ENCODE peak calls at places on chromosomes 1 and 21, in five cellular contexts. M, V, Z, G and X are unnamed samples.

GRCh38 chr1:192442736-192443135 is 125.9 kb downstream of the RGS21 start:
- DNase-seq in M (no peak), V (no peak), Z (no peak), G (no peak), X (no peak)

GRCh38 chr1:232897949-232898465 is 52.4 kb upstream of the NTPCR start:
- DNase-seq in M (no peak), V (no peak), Z (no peak), G (no peak), X (no peak)

GRCh38 chr1:231073311-231073710 is 33.3 kb upstream of the FAM89A start:
- DNase-seq in M (no peak), V (no peak), Z (no peak), G (no peak), X (no peak)

GRCh38 chr1:7278827-7279752 is 492.0 kb upstream of the VAMP3 start:
- DNase-seq in M (no peak), V (no peak), Z (no peak), G (no peak), X (no peak)

GRCh38 chr1:21368514-21369289 is 71.2 kb upstream of the NBPF3 start:
- DNase-seq in M (peak), V (peak), Z (peak), G (peak), X (peak)

GRCh38 chr1:32963746-32964460 is 706 bp downstream of the RNF19B start:
- DNase-seq in M (peak), V (peak), Z (peak), G (peak), X (peak)

GRCh38 chr21:38924954-38925353 is 119.2 kb downstream of the ETS2 start:
- DNase-seq in M (no peak), V (no peak), Z (no peak), G (no peak), X (no peak)

GRCh38 chr1:232317336-232317735 is 312.6 kb downstream of the SIPA1L2 start:
- DNase-seq in M (no peak), V (no peak), Z (no peak), G (no peak), X (no peak)

GRCh38 chr1:222048030-222048632 is 306.2 kb upstream of the DUSP10 start:
- DNase-seq in M (no peak), V (no peak), Z (peak), G (peak), X (peak)

GRCh38 chr1:54570161-54570560 is 22.1 kb downstream of the ACOT11 start:
- DNase-seq in M (no peak), V (no peak), Z (no peak), G (no peak), X (no peak)

GRCh38 chr21:35147439-35147838 is 98.3 kb upstream of the RUNX1 start:
- DNase-seq in M (no peak), V (no peak), Z (peak), G (no peak), X (peak)

GRCh38 chr21:37445228-37445627 is 78.7 kb downstream of the DYRK1A start:
- DNase-seq in M (no peak), V (no peak), Z (peak), G (no peak), X (no peak)

GRCh38 chr1:102550729-102551384 is 554.1 kb upstream of the OLFM3 start:
- DNase-seq in M (no peak), V (no peak), Z (peak), G (peak), X (peak)

GRCh38 chr1:89640440-89640839 is 7.5 kb downstream of the LRRC8C start:
- DNase-seq in M (no peak), V (no peak), Z (peak), G (no peak), X (no peak)

GRCh38 chr1:199301472-199301871 is 662.6 kb downstream of the PTPRC start:
- DNase-seq in M (no peak), V (no peak), Z (no peak), G (no peak), X (no peak)

GRCh38 chr1:76278711-76279386 is 204.3 kb downstream of the ST6GALNAC3 start:
- DNase-seq in M (no peak), V (no peak), Z (peak), G (peak), X (no peak)

GRCh38 chr1:16614361-16615252 is 1.2 kb upstream of the NBPF1 start:
- DNase-seq in M (peak), V (peak), Z (no peak), G (no peak), X (no peak)

GRCh38 chr1:229159668-229160544 is 111.0 kb upstream of the RAB4A start:
- DNase-seq in M (no peak), V (no peak), Z (no peak), G (no peak), X (no peak)

GRCh38 chr1:198939946-198940345 is 301.1 kb downstream of the PTPRC start:
- DNase-seq in M (no peak), V (no peak), Z (no peak), G (no peak), X (no peak)

GRCh38 chr21:44763451-44764318 is 37.9 kb downstream of the UBE2G2 start:
- DNase-seq in M (no peak), V (no peak), Z (no peak), G (no peak), X (no peak)

GRCh38 chr1:85282424-85282823 is 6.0 kb upstream of the BCL10 start:
- DNase-seq in M (no peak), V (no peak), Z (no peak), G (no peak), X (no peak)

GRCh38 chr21:32782698-32783097 is 11.1 kb upstream of the PAXBP1 start:
- DNase-seq in M (no peak), V (no peak), Z (no peak), G (no peak), X (no peak)
- TF ChIP-seq CTCF in M (no peak), V (no peak), Z (no peak), G (no peak), X (no peak)

GRCh38 chr1:47187226-47187925 is 2.5 kb downstream of the PDZK1IP1 start:
- DNase-seq in M (no peak), V (no peak), Z (no peak), G (no peak), X (no peak)
- H3K4me3 ChIP-seq in M (no peak), V (no peak), Z (no peak), G (no peak), X (no peak)

DNA sequence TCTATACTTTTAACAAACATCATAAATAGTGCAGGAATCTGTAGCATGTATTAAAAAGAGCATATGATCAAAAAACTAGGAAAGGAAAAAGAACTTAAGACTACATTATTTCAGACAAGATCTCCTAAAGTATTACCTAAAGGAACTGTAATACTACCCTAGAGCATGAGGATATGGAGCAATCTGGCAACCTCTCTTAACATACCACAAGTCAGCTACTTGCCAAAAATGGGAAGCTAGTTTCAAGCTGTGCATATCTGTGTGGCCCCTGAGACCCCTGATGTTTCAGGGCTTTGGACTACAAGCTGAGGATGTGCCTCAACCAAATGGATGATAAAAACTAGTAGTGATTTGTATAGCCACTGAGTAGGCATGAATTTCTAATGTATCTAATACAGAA is 525.6 kb downstream of the PTBP2 start:
- DNase-seq in M (no peak), V (no peak), Z (peak), G (no peak), X (no peak)
- TF ChIP-seq CTCF in M (no peak), V (no peak), Z (no peak), G (no peak), X (no peak)

DNA sequence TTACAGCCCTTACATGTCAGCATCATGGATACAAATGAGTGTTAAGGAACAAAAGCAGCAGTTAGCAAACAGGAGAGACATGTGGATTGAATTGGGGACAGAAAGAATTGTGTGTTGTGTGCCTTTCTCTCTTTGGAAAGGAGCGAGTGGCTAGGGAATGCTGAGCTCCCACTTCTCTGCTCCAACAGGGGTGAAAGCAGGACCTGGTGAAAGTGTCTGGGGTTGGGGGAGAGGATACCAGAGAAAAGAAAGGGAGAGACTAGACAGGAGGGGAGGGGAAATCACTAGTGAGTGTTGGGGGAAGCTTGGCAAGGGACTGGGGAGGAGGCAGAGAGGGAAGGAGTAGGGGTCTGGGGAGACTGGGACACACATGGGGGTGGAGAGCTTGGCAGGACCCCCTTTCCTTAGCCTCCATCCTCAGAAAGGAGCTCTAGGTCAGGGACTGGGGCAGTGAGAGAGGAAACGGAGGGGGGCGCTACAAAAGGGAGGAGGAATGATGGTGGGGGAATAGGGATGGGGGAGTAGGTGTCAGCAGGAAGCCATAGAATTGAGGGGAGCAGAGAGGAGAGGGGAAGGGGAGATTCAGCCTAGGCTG is 2.2 kb downstream of the KIRREL1 start:
- DNase-seq in M (no peak), V (no peak), Z (no peak), G (no peak), X (no peak)
- H3K4me3 ChIP-seq in M (peak), V (peak), Z (peak), G (peak), X (peak)

GRCh38 chr1:145897969-145898368 is 11.9 kb downstream of the ITGA10 start:
- DNase-seq in M (no peak), V (no peak), Z (no peak), G (no peak), X (no peak)

GRCh38 chr1:145893306-145894055 is 7.8 kb upstream of the ANKRD35 start:
- DNase-seq in M (no peak), V (no peak), Z (no peak), G (no peak), X (no peak)

GRCh38 chr1:145892486-145893087 is 6.9 kb upstream of the ANKRD35 start:
- DNase-seq in M (no peak), V (no peak), Z (peak), G (no peak), X (no peak)

GRCh38 chr1:145898756-145899155 is 11.1 kb downstream of the ITGA10 start:
- DNase-seq in M (no peak), V (no peak), Z (no peak), G (no peak), X (no peak)

GRCh38 chr1:145895471-145895870 is 9.8 kb upstream of the ANKRD35 start:
- DNase-seq in M (no peak), V (no peak), Z (no peak), G (no peak), X (no peak)
- TF ChIP-seq CTCF in M (no peak), V (no peak), Z (no peak), G (no peak), X (no peak)

GRCh38 chr1:148353461-148354283 is 129.4 kb downstream of the PPIAL4G start:
- DNase-seq in M (no peak), V (no peak), Z (peak), G (peak), X (peak)
- H3K4me3 ChIP-seq in M (no peak), V (no peak), Z (no peak), G (peak), X (peak)

DNA sequence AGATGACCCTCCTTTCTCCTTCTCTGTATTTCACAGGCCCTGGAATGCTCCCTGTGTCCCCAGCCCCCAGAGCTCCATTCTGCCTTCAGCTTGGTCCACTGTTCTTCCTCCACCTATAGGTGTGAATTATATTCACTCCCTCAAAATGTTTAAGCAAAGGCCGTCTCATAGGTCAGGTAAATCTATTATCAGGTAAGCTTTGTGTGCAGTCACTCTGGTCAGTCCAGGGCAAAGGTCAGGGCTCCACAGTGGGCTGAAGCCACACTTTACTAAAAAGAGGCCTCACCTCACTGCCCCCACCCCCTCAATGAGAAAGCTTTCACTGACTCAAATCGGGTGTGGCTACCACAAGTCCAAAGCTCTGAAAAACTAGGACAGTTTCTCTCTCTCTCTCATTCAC is 65.9 kb downstream of the DNTTIP2 start:
- DNase-seq in M (no peak), V (no peak), Z (no peak), G (no peak), X (peak)
- TF ChIP-seq CTCF in M (no peak), V (no peak), Z (no peak), G (no peak), X (peak)